ENCODE peak calls at places on chromosomes 13 and 19, in seven cellular contexts. One of them, this sample, is unnamed.

GRCh38 chr19:41195675-41196497 is 2.9 kb downstream of the CYP2S1 start:
- DNase-seq in cardiac fibroblast: no peak
- DNase-seq in thyroid gland: no peak
- DNase-seq in keratinocyte: no peak
- DNase-seq in left lung: no peak
- DNase-seq in fibroblast of the aortic adventitia: peak
- DNase-seq in AG04450: no peak
- DNase-seq in this sample: no peak

GRCh38 chr19:33393286-33394005 is 19.9 kb downstream of the CEBPG start:
- DNase-seq in cardiac fibroblast: no peak
- DNase-seq in thyroid gland: peak
- DNase-seq in keratinocyte: no peak
- DNase-seq in left lung: peak
- DNase-seq in fibroblast of the aortic adventitia: no peak
- DNase-seq in AG04450: no peak
- DNase-seq in this sample: no peak

GRCh38 chr19:33226550-33227241 is 1.0 kb upstream of the SLC7A10 start:
- DNase-seq in cardiac fibroblast: peak
- DNase-seq in thyroid gland: peak
- DNase-seq in keratinocyte: no peak
- DNase-seq in left lung: peak
- DNase-seq in fibroblast of the aortic adventitia: no peak
- DNase-seq in AG04450: no peak
- DNase-seq in this sample: no peak

GRCh38 chr13:85638815-85639393 is 160.3 kb downstream of the SLITRK6 start:
- DNase-seq in cardiac fibroblast: no peak
- DNase-seq in thyroid gland: no peak
- DNase-seq in keratinocyte: no peak
- DNase-seq in left lung: no peak
- DNase-seq in fibroblast of the aortic adventitia: no peak
- DNase-seq in AG04450: no peak
- DNase-seq in this sample: no peak

GRCh38 chr13:108361769-108362168 is 92.3 kb downstream of the TNFSF13B start:
- DNase-seq in cardiac fibroblast: no peak
- DNase-seq in thyroid gland: no peak
- DNase-seq in keratinocyte: no peak
- DNase-seq in left lung: no peak
- DNase-seq in fibroblast of the aortic adventitia: no peak
- DNase-seq in AG04450: no peak
- DNase-seq in this sample: no peak

GRCh38 chr19:28492616-28493015 is 720.3 kb downstream of the UQCRFS1 start:
- DNase-seq in cardiac fibroblast: no peak
- DNase-seq in thyroid gland: no peak
- DNase-seq in keratinocyte: no peak
- DNase-seq in left lung: no peak
- DNase-seq in fibroblast of the aortic adventitia: no peak
- DNase-seq in AG04450: no peak
- DNase-seq in this sample: no peak

GRCh38 chr19:42113641-42114348 is 18.5 kb downstream of the POU2F2 start:
- DNase-seq in cardiac fibroblast: peak
- DNase-seq in thyroid gland: no peak
- DNase-seq in keratinocyte: peak
- DNase-seq in left lung: no peak
- DNase-seq in fibroblast of the aortic adventitia: peak
- DNase-seq in AG04450: peak
- DNase-seq in this sample: peak

GRCh38 chr19:44939668-44940067 is 2.4 kb upstream of the APOC4 start:
- DNase-seq in cardiac fibroblast: no peak
- DNase-seq in thyroid gland: no peak
- DNase-seq in keratinocyte: no peak
- DNase-seq in left lung: no peak
- DNase-seq in fibroblast of the aortic adventitia: no peak
- DNase-seq in AG04450: no peak
- DNase-seq in this sample: peak

GRCh38 chr13:40974460-40975407 is 44.4 kb downstream of the ELF1 start:
- DNase-seq in cardiac fibroblast: peak
- DNase-seq in thyroid gland: no peak
- DNase-seq in keratinocyte: no peak
- DNase-seq in left lung: no peak
- DNase-seq in fibroblast of the aortic adventitia: peak
- DNase-seq in AG04450: no peak
- DNase-seq in this sample: peak

GRCh38 chr19:19661675-19662251 is 1.7 kb downstream of the ATP13A1 start:
- DNase-seq in cardiac fibroblast: no peak
- DNase-seq in thyroid gland: no peak
- DNase-seq in keratinocyte: no peak
- DNase-seq in left lung: no peak
- DNase-seq in fibroblast of the aortic adventitia: no peak
- DNase-seq in AG04450: no peak
- DNase-seq in this sample: no peak

GRCh38 chr13:101942038-101942437 is 459.8 kb downstream of the FGF14 start:
- DNase-seq in cardiac fibroblast: peak
- DNase-seq in thyroid gland: no peak
- DNase-seq in keratinocyte: peak
- DNase-seq in left lung: no peak
- DNase-seq in fibroblast of the aortic adventitia: peak
- DNase-seq in AG04450: no peak
- DNase-seq in this sample: peak

GRCh38 chr19:6766357-6767080 is 716 bp downstream of the SH2D3A start:
- DNase-seq in cardiac fibroblast: no peak
- DNase-seq in thyroid gland: no peak
- DNase-seq in keratinocyte: no peak
- DNase-seq in left lung: no peak
- DNase-seq in fibroblast of the aortic adventitia: no peak
- DNase-seq in AG04450: no peak
- DNase-seq in this sample: no peak

GRCh38 chr19:28558783-28559182 is 654.2 kb downstream of the UQCRFS1 start:
- DNase-seq in cardiac fibroblast: no peak
- DNase-seq in thyroid gland: no peak
- DNase-seq in keratinocyte: no peak
- DNase-seq in left lung: no peak
- DNase-seq in fibroblast of the aortic adventitia: no peak
- DNase-seq in AG04450: no peak
- DNase-seq in this sample: no peak

GRCh38 chr13:53110181-53110580 is 81.6 kb downstream of the OLFM4 start:
- DNase-seq in cardiac fibroblast: no peak
- DNase-seq in thyroid gland: peak
- DNase-seq in keratinocyte: no peak
- DNase-seq in left lung: no peak
- DNase-seq in fibroblast of the aortic adventitia: no peak
- DNase-seq in AG04450: no peak
- DNase-seq in this sample: no peak

GRCh38 chr19:58397533-58398037 is 2.1 kb downstream of the RNF225 start:
- DNase-seq in cardiac fibroblast: no peak
- DNase-seq in thyroid gland: no peak
- DNase-seq in keratinocyte: no peak
- DNase-seq in left lung: no peak
- DNase-seq in fibroblast of the aortic adventitia: no peak
- DNase-seq in AG04450: no peak
- DNase-seq in this sample: no peak

GRCh38 chr19:33461256-33462111 is 60.1 kb downstream of the PEPD start:
- DNase-seq in cardiac fibroblast: no peak
- DNase-seq in thyroid gland: no peak
- DNase-seq in keratinocyte: no peak
- DNase-seq in left lung: no peak
- DNase-seq in fibroblast of the aortic adventitia: no peak
- DNase-seq in AG04450: no peak
- DNase-seq in this sample: no peak

GRCh38 chr19:54354761-54355160 is 10.0 kb downstream of the LAIR1 start:
- DNase-seq in cardiac fibroblast: no peak
- DNase-seq in thyroid gland: no peak
- DNase-seq in keratinocyte: no peak
- DNase-seq in left lung: no peak
- DNase-seq in fibroblast of the aortic adventitia: no peak
- DNase-seq in AG04450: no peak
- DNase-seq in this sample: no peak

GRCh38 chr19:54356444-54357056 is 8.2 kb downstream of the LAIR1 start:
- DNase-seq in cardiac fibroblast: no peak
- DNase-seq in thyroid gland: no peak
- DNase-seq in keratinocyte: no peak
- DNase-seq in left lung: no peak
- DNase-seq in fibroblast of the aortic adventitia: no peak
- DNase-seq in AG04450: no peak
- DNase-seq in this sample: no peak

GRCh38 chr19:54355675-54356074 is 9.1 kb downstream of the LAIR1 start:
- DNase-seq in cardiac fibroblast: no peak
- DNase-seq in thyroid gland: no peak
- DNase-seq in keratinocyte: no peak
- DNase-seq in left lung: no peak
- DNase-seq in fibroblast of the aortic adventitia: no peak
- DNase-seq in AG04450: no peak
- DNase-seq in this sample: no peak

GRCh38 chr19:54352546-54352945 is 12.2 kb downstream of the LAIR1 start:
- DNase-seq in cardiac fibroblast: no peak
- DNase-seq in thyroid gland: no peak
- DNase-seq in keratinocyte: no peak
- DNase-seq in left lung: no peak
- DNase-seq in fibroblast of the aortic adventitia: no peak
- DNase-seq in AG04450: no peak
- DNase-seq in this sample: no peak

DNA sequence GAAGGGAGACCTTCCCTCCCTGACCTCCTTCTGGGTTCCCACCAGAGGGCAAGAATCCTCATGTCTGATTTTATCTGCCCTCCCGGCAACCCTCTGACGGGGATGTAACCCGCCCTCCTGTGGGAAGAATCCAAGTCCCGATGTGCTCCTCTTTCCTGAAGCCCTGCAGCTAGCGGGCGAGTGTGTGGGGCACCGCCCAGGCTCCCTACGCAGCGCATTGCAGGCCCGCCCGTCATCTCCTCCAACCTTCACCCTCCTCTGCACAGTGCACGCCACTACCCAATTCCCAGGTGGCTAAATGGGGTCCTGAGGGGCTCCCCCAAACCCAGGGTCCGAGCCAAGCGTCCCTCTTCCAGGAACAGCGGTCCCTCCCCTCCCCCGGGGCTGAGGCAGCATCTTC is 7.3 kb downstream of the LAIR1 start:
- DNase-seq in cardiac fibroblast: no peak
- DNase-seq in thyroid gland: no peak
- DNase-seq in keratinocyte: no peak
- DNase-seq in left lung: no peak
- DNase-seq in fibroblast of the aortic adventitia: no peak
- DNase-seq in AG04450: no peak
- DNase-seq in this sample: no peak
- TF ChIP-seq CTCF in cardiac fibroblast: no peak
- TF ChIP-seq CTCF in thyroid gland: no peak
- TF ChIP-seq CTCF in keratinocyte: no peak
- TF ChIP-seq CTCF in left lung: no peak
- TF ChIP-seq CTCF in fibroblast of the aortic adventitia: no peak
- TF ChIP-seq CTCF in AG04450: no peak
- TF ChIP-seq CTCF in this sample: no peak

DNA sequence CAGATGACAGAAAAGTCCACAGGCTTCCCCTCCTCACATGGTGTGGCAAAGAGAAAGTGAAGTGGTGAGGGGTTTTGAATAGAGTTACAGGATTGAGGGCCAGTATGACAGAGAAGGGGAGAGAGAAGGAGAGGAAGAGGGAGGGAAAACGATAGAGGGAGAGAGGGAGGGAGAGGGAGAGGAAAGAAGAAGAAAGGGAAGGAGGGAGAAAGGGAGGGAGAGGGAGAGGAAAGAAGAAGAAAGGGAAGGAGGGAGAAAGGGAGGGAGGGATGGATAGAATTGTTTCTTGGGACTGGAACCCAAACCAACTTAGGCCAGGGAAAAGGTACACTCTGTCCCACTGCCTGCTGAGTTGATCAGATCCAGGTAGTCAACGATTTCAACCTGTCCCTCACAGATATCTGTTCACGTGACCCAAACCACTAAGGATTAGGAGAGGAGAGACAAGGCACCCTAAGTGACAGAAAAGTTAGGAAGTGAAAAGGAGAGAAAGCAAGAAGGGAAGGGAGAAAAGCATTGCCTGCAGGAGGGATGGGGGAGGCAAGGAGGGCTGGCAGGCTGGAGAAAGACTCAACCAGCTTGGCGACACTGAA is 8.1 kb upstream of the IGFL3 start:
- DNase-seq in cardiac fibroblast: no peak
- DNase-seq in thyroid gland: no peak
- DNase-seq in keratinocyte: no peak
- DNase-seq in left lung: no peak
- DNase-seq in fibroblast of the aortic adventitia: no peak
- DNase-seq in AG04450: no peak
- DNase-seq in this sample: no peak
- H3K4me3 ChIP-seq in cardiac fibroblast: no peak
- H3K4me3 ChIP-seq in thyroid gland: no peak
- H3K4me3 ChIP-seq in keratinocyte: peak
- H3K4me3 ChIP-seq in left lung: no peak
- H3K4me3 ChIP-seq in fibroblast of the aortic adventitia: no peak
- H3K4me3 ChIP-seq in AG04450: peak
- H3K4me3 ChIP-seq in this sample: peak

GRCh38 chr19:39845621-39846175 is 481 bp downstream of the FBL start:
- DNase-seq in cardiac fibroblast: peak
- DNase-seq in thyroid gland: no peak
- DNase-seq in keratinocyte: no peak
- DNase-seq in left lung: no peak
- DNase-seq in fibroblast of the aortic adventitia: peak
- DNase-seq in AG04450: no peak
- DNase-seq in this sample: peak
- TF ChIP-seq CTCF in cardiac fibroblast: peak
- TF ChIP-seq CTCF in thyroid gland: no peak
- TF ChIP-seq CTCF in keratinocyte: no peak
- TF ChIP-seq CTCF in left lung: no peak
- TF ChIP-seq CTCF in fibroblast of the aortic adventitia: peak
- TF ChIP-seq CTCF in AG04450: peak
- TF ChIP-seq CTCF in this sample: no peak

DNA sequence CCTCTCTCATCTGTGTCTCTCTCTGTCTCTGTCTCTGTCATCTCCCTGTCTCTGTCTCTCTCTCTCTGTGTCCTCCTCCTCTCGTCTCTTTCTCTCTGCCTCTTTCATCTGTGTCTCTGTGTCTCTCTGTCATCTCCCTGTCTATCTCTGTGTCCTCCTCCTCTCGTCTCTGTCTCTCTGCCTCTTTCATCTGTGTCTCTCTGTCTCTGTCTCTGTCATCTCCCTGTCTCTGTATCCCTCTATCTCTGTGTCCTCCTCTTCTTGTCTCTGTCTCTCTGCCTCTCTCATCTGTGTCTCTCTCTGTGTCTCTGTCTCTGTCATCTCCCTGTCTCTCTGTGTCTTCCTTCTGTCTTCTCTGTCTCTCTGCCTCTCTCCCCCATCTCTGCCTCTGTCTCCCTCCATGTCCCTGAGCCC is 551 bp upstream of the EBI3 start:
- DNase-seq in cardiac fibroblast: no peak
- DNase-seq in thyroid gland: no peak
- DNase-seq in keratinocyte: no peak
- DNase-seq in left lung: no peak
- DNase-seq in fibroblast of the aortic adventitia: no peak
- DNase-seq in AG04450: no peak
- DNase-seq in this sample: no peak
- H3K4me3 ChIP-seq in cardiac fibroblast: no peak
- H3K4me3 ChIP-seq in thyroid gland: no peak
- H3K4me3 ChIP-seq in keratinocyte: no peak
- H3K4me3 ChIP-seq in left lung: no peak
- H3K4me3 ChIP-seq in fibroblast of the aortic adventitia: no peak
- H3K4me3 ChIP-seq in AG04450: no peak
- H3K4me3 ChIP-seq in this sample: no peak

GRCh38 chr13:36526897-36527296 is 94.6 kb downstream of the CCNA1 start:
- DNase-seq in cardiac fibroblast: no peak
- DNase-seq in thyroid gland: peak
- DNase-seq in keratinocyte: no peak
- DNase-seq in left lung: no peak
- DNase-seq in fibroblast of the aortic adventitia: no peak
- DNase-seq in AG04450: no peak
- DNase-seq in this sample: no peak
- TF ChIP-seq CTCF in cardiac fibroblast: no peak
- TF ChIP-seq CTCF in thyroid gland: no peak
- TF ChIP-seq CTCF in keratinocyte: no peak
- TF ChIP-seq CTCF in left lung: no peak
- TF ChIP-seq CTCF in fibroblast of the aortic adventitia: no peak
- TF ChIP-seq CTCF in AG04450: no peak
- TF ChIP-seq CTCF in this sample: no peak

GRCh38 chr19:3041756-3042517 is 12.9 kb upstream of the TLE2 start:
- DNase-seq in cardiac fibroblast: no peak
- DNase-seq in thyroid gland: no peak
- DNase-seq in keratinocyte: no peak
- DNase-seq in left lung: no peak
- DNase-seq in fibroblast of the aortic adventitia: no peak
- DNase-seq in AG04450: no peak
- DNase-seq in this sample: no peak
- H3K4me3 ChIP-seq in cardiac fibroblast: no peak
- H3K4me3 ChIP-seq in thyroid gland: no peak
- H3K4me3 ChIP-seq in keratinocyte: no peak
- H3K4me3 ChIP-seq in left lung: no peak
- H3K4me3 ChIP-seq in fibroblast of the aortic adventitia: no peak
- H3K4me3 ChIP-seq in AG04450: no peak
- H3K4me3 ChIP-seq in this sample: no peak

This sample was measured in AG10803.